ENCODE peak calls at places on chromosome 18, in nine cellular contexts. J is AG20443; F is activated CD4-positive, alpha-beta T cell treated with anti-CD3 and anti-CD28 coated beads, Interleukin-2, amount 50 U/mL, for 1 hour; L is brain microvascular endothelial cell; K is naive B cell; C is thoracic aorta; D is NCI-H345; X is head of caudate nucleus; R is foreskin fibroblast. V is an unnamed sample.

GRCh38 chr18:77066689-77067088 is 65.9 kb downstream of the MBP start:
- DNase-seq in J (no peak), C (no peak), R (no peak), K (no peak), L (no peak), D (no peak), F (no peak), X (no peak), V (no peak)

GRCh38 chr18:48750485-48751175 is 200.1 kb downstream of the SMAD7 start:
- DNase-seq in R (no peak), J (peak), C (no peak), X (no peak), L (no peak), D (no peak), K (no peak), F (no peak), V (no peak)

GRCh38 chr18:70493461-70493860 is 204.6 kb downstream of the SOCS6 start:
- DNase-seq in L (no peak), K (no peak), D (no peak), R (no peak), X (no peak), J (no peak), C (no peak), F (no peak), V (no peak)

GRCh38 chr18:72342933-72343332 is 201.2 kb downstream of the CBLN2 start:
- DNase-seq in L (no peak), X (no peak), C (no peak), K (no peak), J (no peak), R (peak), D (no peak), F (no peak), V (no peak)

GRCh38 chr18:12391487-12392136 is 14.6 kb upstream of the AFG3L2 start:
- DNase-seq in R (peak), D (peak), X (peak), C (no peak), K (peak), J (peak), F (peak), L (peak), V (peak)

GRCh38 chr18:41206341-41206740 is 748.7 kb upstream of the PIK3C3 start:
- DNase-seq in F (no peak), R (no peak), K (no peak), X (no peak), J (no peak), D (no peak), C (no peak), L (no peak), V (no peak)

GRCh38 chr18:31206787-31207381 is 44.2 kb upstream of the DSC1 start:
- DNase-seq in R (no peak), J (peak), K (no peak), F (no peak), X (no peak), C (peak), D (no peak), L (peak), V (no peak)

GRCh38 chr18:63681449-63682381 is 20.0 kb upstream of the SERPINB3 start:
- DNase-seq in L (no peak), F (no peak), D (peak), C (no peak), K (no peak), J (no peak), X (no peak), R (no peak), V (no peak)

GRCh38 chr18:35919179-35919578 is 53.3 kb upstream of the RMP24 start:
- DNase-seq in C (no peak), K (no peak), D (no peak), R (no peak), J (no peak), X (no peak), L (no peak), F (no peak), V (no peak)

GRCh38 chr18:22168360-22168921 is 948 bp upstream of the GATA6 start:
- DNase-seq in L (no peak), F (no peak), K (no peak), R (peak), X (no peak), J (no peak), C (no peak), D (no peak), V (peak)

GRCh38 chr18:23853448-23854210 is 160.9 kb upstream of the TTC39C start:
- DNase-seq in R (peak), C (no peak), F (no peak), X (no peak), D (no peak), J (no peak), K (no peak), L (no peak), V (no peak)

GRCh38 chr18:56756971-56757370 is 105.8 kb downstream of the WDR7 start:
- DNase-seq in L (no peak), C (no peak), R (no peak), D (no peak), J (no peak), K (no peak), X (peak), F (no peak), V (no peak)

GRCh38 chr18:23538040-23538439 is 34.7 kb downstream of the RMC1 start:
- DNase-seq in J (no peak), F (no peak), L (no peak), R (no peak), X (no peak), K (no peak), D (no peak), C (no peak), V (no peak)

V was measured in CD8-positive, alpha-beta memory T cell.